ENCODE peak calls at places on chromosomes 6 and 20, in seven cellular contexts. H is H9, D is neuronal stem cell, R is IMR-90, O is H1, P is mesendoderm, W is mesenchymal stem cell. T is an unnamed sample.

GRCh38 chr6:118207947-118208346 is 300.9 kb downstream of the SLC35F1 start:
- DNase-seq in H (no peak), D (no peak), R (no peak), O (no peak), P (no peak), W (no peak), T (no peak)

GRCh38 chr20:17936306-17936790 is 32.2 kb downstream of the SNX5 start:
- DNase-seq in H (no peak), D (no peak), R (peak), O (no peak), P (no peak), W (peak), T (no peak)

GRCh38 chr6:22320750-22321149 is 23.9 kb upstream of the PRL start:
- DNase-seq in H (no peak), D (no peak), R (peak), O (no peak), P (peak), W (peak), T (no peak)

GRCh38 chr20:58192567-58192966 is 35.9 kb downstream of the ANKRD60 start:
- DNase-seq in H (peak), D (no peak), R (no peak), O (peak), P (no peak), W (no peak), T (no peak)

GRCh38 chr6:90139272-90139817 is 157.3 kb downstream of the BACH2 start:
- DNase-seq in H (no peak), D (no peak), R (no peak), O (no peak), P (no peak), W (no peak), T (no peak)

GRCh38 chr20:38167851-38168760 is 3.0 kb upstream of the TGM2 start:
- DNase-seq in H (peak), D (no peak), R (peak), O (no peak), P (peak), W (peak), T (peak)

GRCh38 chr20:2845607-2846006 is 5.1 kb downstream of the VPS16 start:
- DNase-seq in H (no peak), D (no peak), R (no peak), O (no peak), P (no peak), W (no peak), T (no peak)

GRCh38 chr6:133730881-133731280 is 158.0 kb upstream of the TCF21 start:
- DNase-seq in H (no peak), D (no peak), R (peak), O (no peak), P (no peak), W (peak), T (no peak)

GRCh38 chr20:57662313-57663240 is 42.4 kb upstream of the ZBP1 start:
- DNase-seq in H (peak), D (no peak), R (no peak), O (peak), P (no peak), W (no peak), T (peak)

GRCh38 chr6:16805190-16805860 is 44.1 kb upstream of the ATXN1 start:
- DNase-seq in H (no peak), D (no peak), R (no peak), O (no peak), P (peak), W (no peak), T (no peak)

GRCh38 chr6:69820438-69820837 is 23.6 kb upstream of the LMBRD1 start:
- DNase-seq in H (no peak), D (no peak), R (no peak), O (no peak), P (no peak), W (no peak), T (no peak)

GRCh38 chr6:32984639-32985389 is 16.4 kb downstream of the BRD2 start:
- DNase-seq in H (peak), D (peak), R (peak), O (peak), P (peak), W (peak), T (peak)

GRCh38 chr6:88641178-88641903 is 322.1 kb downstream of the RNGTT start:
- DNase-seq in H (no peak), D (no peak), R (peak), O (no peak), P (no peak), W (peak), T (no peak)

GRCh38 chr6:28443112-28443773 is at the start of gene ZSCAN23:
- DNase-seq in H (peak), D (peak), R (peak), O (peak), P (peak), W (peak), T (peak)

GRCh38 chr20:43722153-43722505 is 4.7 kb downstream of the GTSF1L start:
- DNase-seq in H (no peak), D (no peak), R (no peak), O (no peak), P (no peak), W (no peak), T (no peak)

GRCh38 chr6:111477481-111477938 is 5.5 kb downstream of the REV3L start:
- DNase-seq in H (no peak), D (no peak), R (no peak), O (no peak), P (peak), W (peak), T (peak)

GRCh38 chr6:118986312-118986711 is 51.4 kb upstream of the MCM9 start:
- DNase-seq in H (no peak), D (no peak), R (no peak), O (no peak), P (no peak), W (no peak), T (no peak)

GRCh38 chr6:137661601-137662000 is 167.4 kb upstream of the OLIG3 start:
- DNase-seq in H (peak), D (no peak), R (peak), O (peak), P (peak), W (no peak), T (peak)

GRCh38 chr6:131199568-131200272 is 64.5 kb downstream of the AKAP7 start:
- DNase-seq in H (peak), D (peak), R (peak), O (no peak), P (peak), W (peak), T (peak)

GRCh38 chr6:5930143-5930770 is 76.5 kb downstream of the NRN1 start:
- DNase-seq in H (no peak), D (no peak), R (no peak), O (no peak), P (no peak), W (no peak), T (no peak)

GRCh38 chr6:8084586-8084985 is 17.8 kb downstream of the EEF1E1 start:
- DNase-seq in H (no peak), D (no peak), R (no peak), O (no peak), P (peak), W (peak), T (no peak)

GRCh38 chr6:16108996-16109658 is 19.8 kb upstream of the MYLIP start:
- DNase-seq in H (no peak), D (no peak), R (no peak), O (no peak), P (no peak), W (peak), T (no peak)

GRCh38 chr6:19699990-19700389 is 137.2 kb upstream of the ID4 start:
- DNase-seq in H (no peak), D (no peak), R (no peak), O (no peak), P (no peak), W (no peak), T (no peak)

GRCh38 chr20:33263784-33264183 is 19.2 kb upstream of the BPIFB1 start:
- DNase-seq in H (no peak), D (no peak), R (no peak), O (no peak), P (no peak), W (no peak), T (no peak)
- H2BK120ac ChIP-seq in H (no peak), D (no peak), R (no peak), O (no peak), P (no peak), W (no peak), T (no peak)

GRCh38 chr20:48924711-48925109 is 3.2 kb downstream of the ARFGEF2 start:
- DNase-seq in H (no peak), D (no peak), R (no peak), O (no peak), P (no peak), W (no peak), T (no peak)
- H2BK120ac ChIP-seq in H (no peak), D (no peak), R (no peak), O (no peak), P (no peak), W (no peak), T (no peak)

GRCh38 chr20:63919130-63919529 is 24.2 kb downstream of the DNAJC5 start:
- DNase-seq in H (no peak), D (no peak), R (no peak), O (no peak), P (no peak), W (no peak), T (no peak)
- H2BK120ac ChIP-seq in H (no peak), D (no peak), R (no peak), O (no peak), P (no peak), W (no peak), T (no peak)

DNA sequence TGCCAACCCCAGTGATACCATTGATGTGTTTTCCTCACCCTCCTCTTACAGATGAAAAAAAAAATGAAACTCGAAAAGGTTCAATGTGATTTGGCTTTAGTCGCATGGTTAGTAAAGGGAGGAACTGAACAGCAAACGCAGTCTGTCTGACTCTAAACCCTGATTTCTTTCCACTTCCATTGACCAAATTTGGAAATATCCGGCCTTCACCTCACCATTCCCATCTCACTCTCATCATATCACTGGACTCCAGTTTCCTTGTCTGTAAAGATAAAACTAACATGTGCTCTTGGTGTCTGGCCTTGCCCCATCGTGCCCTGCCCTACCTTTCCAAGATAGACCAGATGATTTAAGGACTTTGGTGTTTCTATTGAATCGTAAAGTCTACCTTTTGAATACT is 48.7 kb upstream of the ADGRF1 start:
- DNase-seq in H (no peak), D (no peak), R (no peak), O (no peak), P (no peak), W (no peak), T (no peak)
- H2BK120ac ChIP-seq in H (no peak), D (no peak), R (no peak), O (no peak), P (no peak), W (no peak), T (no peak)

DNA sequence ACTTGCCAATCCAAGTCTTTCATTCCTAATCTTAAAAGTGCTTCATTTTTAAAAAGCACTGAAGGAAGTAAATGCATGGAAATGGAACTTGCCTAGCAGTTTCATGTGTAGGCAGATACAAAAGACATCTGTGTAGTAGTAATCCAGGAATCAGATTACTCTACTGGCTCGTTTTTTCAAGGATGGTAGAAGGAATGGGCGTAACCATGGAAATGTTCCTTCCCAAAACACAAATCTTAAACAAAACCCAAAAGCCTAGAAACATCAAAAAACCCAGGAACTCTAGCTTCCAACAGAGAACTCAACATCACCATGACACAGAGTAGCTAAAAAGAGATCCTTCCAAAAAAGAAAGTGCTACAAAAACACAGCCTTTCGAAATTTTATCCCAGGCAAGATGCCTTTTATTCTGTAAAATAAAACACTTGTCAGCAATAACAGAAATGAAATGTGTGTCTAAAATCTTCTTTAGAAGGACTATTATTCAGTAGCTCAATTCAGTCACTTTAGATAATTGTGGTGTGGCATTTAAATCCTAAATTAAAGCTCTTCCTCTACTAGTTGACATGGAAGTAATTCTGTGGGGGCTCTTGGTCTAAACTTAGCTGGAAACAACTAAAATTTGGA is 81.7 kb downstream of the FAM217A start:
- DNase-seq in H (no peak), D (no peak), R (peak), O (no peak), P (no peak), W (peak), T (no peak)
- H2BK120ac ChIP-seq in H (no peak), D (no peak), R (no peak), O (no peak), P (no peak), W (no peak), T (no peak)